ENCODE peak calls at places on chromosomes 1 and 21, in six cellular contexts. One of them, this sample, is unnamed.

GRCh38 chr1:1672181-1672965 is 13.6 kb upstream of the CDK11B start:
- DNase-seq in uterus: no peak
- DNase-seq in lung: no peak
- DNase-seq in body of pancreas: no peak
- DNase-seq in lower lobe of right lung: peak; percentile 24
- DNase-seq in IMR-90: no peak
- DNase-seq in this sample: no peak

GRCh38 chr1:198359024-198359653 is 181.3 kb downstream of the ATP6V1G3 start:
- DNase-seq in uterus: no peak
- DNase-seq in lung: no peak
- DNase-seq in body of pancreas: no peak
- DNase-seq in lower lobe of right lung: no peak
- DNase-seq in IMR-90: peak; percentile 16
- DNase-seq in this sample: no peak

GRCh38 chr1:92951141-92951582 is 10.1 kb downstream of the DIPK1A start:
- DNase-seq in uterus: no peak
- DNase-seq in lung: no peak
- DNase-seq in body of pancreas: no peak
- DNase-seq in lower lobe of right lung: no peak
- DNase-seq in IMR-90: peak; percentile 71
- DNase-seq in this sample: peak; percentile 76

GRCh38 chr1:104706631-104707147 is 957.0 kb downstream of the AMY1C start:
- DNase-seq in uterus: no peak
- DNase-seq in lung: no peak
- DNase-seq in body of pancreas: no peak
- DNase-seq in lower lobe of right lung: no peak
- DNase-seq in IMR-90: no peak
- DNase-seq in this sample: no peak

GRCh38 chr1:83546863-83547262 is 452.1 kb downstream of the TTLL7 start:
- DNase-seq in uterus: no peak
- DNase-seq in lung: no peak
- DNase-seq in body of pancreas: no peak
- DNase-seq in lower lobe of right lung: no peak
- DNase-seq in IMR-90: no peak
- DNase-seq in this sample: no peak

GRCh38 chr1:31739281-31739853 is 24.8 kb downstream of the ADGRB2 start:
- DNase-seq in uterus: no peak
- DNase-seq in lung: no peak
- DNase-seq in body of pancreas: no peak
- DNase-seq in lower lobe of right lung: no peak
- DNase-seq in IMR-90: no peak
- DNase-seq in this sample: no peak

GRCh38 chr1:222048030-222048632 is 306.2 kb upstream of the DUSP10 start:
- DNase-seq in uterus: no peak
- DNase-seq in lung: no peak
- DNase-seq in body of pancreas: no peak
- DNase-seq in lower lobe of right lung: no peak
- DNase-seq in IMR-90: peak; percentile 74
- DNase-seq in this sample: no peak

GRCh38 chr21:42071146-42071737 is at the start of gene UMODL1:
- DNase-seq in uterus: no peak
- DNase-seq in lung: no peak
- DNase-seq in body of pancreas: no peak
- DNase-seq in lower lobe of right lung: no peak
- DNase-seq in IMR-90: no peak
- DNase-seq in this sample: no peak

GRCh38 chr21:41834926-41835663 is 44.0 kb downstream of the PRDM15 start:
- DNase-seq in uterus: no peak
- DNase-seq in lung: no peak
- DNase-seq in body of pancreas: no peak
- DNase-seq in lower lobe of right lung: no peak
- DNase-seq in IMR-90: no peak
- DNase-seq in this sample: no peak

GRCh38 chr1:193368302-193368701 is 181.9 kb upstream of the B3GALT2 start:
- DNase-seq in uterus: no peak
- DNase-seq in lung: no peak
- DNase-seq in body of pancreas: no peak
- DNase-seq in lower lobe of right lung: no peak
- DNase-seq in IMR-90: no peak
- DNase-seq in this sample: no peak
- H3K27ac ChIP-seq in uterus: no peak overlapping the region
- H3K27ac ChIP-seq in lung: no peak overlapping the region
- H3K27ac ChIP-seq in body of pancreas: no peak overlapping the region
- H3K27ac ChIP-seq in lower lobe of right lung: peak overlapping the region; percentile 57
- H3K27ac ChIP-seq in IMR-90: no peak overlapping the region
- H3K27ac ChIP-seq in this sample: no peak overlapping the region

GRCh38 chr1:18903313-18903671 is 937 bp upstream of the ALDH4A1 start:
- DNase-seq in uterus: no peak
- DNase-seq in lung: no peak
- DNase-seq in body of pancreas: no peak
- DNase-seq in lower lobe of right lung: no peak
- DNase-seq in IMR-90: no peak
- DNase-seq in this sample: no peak
- H3K27ac ChIP-seq in uterus: peak overlapping the region; percentile 90
- H3K27ac ChIP-seq in lung: peak overlapping the region; percentile 93
- H3K27ac ChIP-seq in body of pancreas: peak overlapping the region; percentile 89
- H3K27ac ChIP-seq in lower lobe of right lung: peak overlapping the region; percentile 93
- H3K27ac ChIP-seq in IMR-90: no peak overlapping the region
- H3K27ac ChIP-seq in this sample: no peak overlapping the region

GRCh38 chr1:152048641-152048970 is 11.8 kb upstream of the S100A11 start:
- DNase-seq in uterus: no peak
- DNase-seq in lung: no peak
- DNase-seq in body of pancreas: no peak
- DNase-seq in lower lobe of right lung: no peak
- DNase-seq in IMR-90: no peak
- DNase-seq in this sample: no peak

GRCh38 chr1:152049291-152050073 is 12.7 kb upstream of the S100A11 start:
- DNase-seq in uterus: no peak
- DNase-seq in lung: no peak
- DNase-seq in body of pancreas: no peak
- DNase-seq in lower lobe of right lung: no peak
- DNase-seq in IMR-90: peak; percentile 74
- DNase-seq in this sample: no peak

GRCh38 chr1:152047954-152048640 is 11.3 kb upstream of the S100A11 start:
- DNase-seq in uterus: peak; percentile 85
- DNase-seq in lung: peak; percentile 93
- DNase-seq in body of pancreas: peak; percentile 79
- DNase-seq in lower lobe of right lung: peak; percentile 95
- DNase-seq in IMR-90: peak; percentile 99
- DNase-seq in this sample: peak; percentile 98

GRCh38 chr1:152044386-152044785 is 7.6 kb upstream of the S100A11 start:
- DNase-seq in uterus: no peak
- DNase-seq in lung: no peak
- DNase-seq in body of pancreas: no peak
- DNase-seq in lower lobe of right lung: no peak
- DNase-seq in IMR-90: no peak
- DNase-seq in this sample: no peak

DNA sequence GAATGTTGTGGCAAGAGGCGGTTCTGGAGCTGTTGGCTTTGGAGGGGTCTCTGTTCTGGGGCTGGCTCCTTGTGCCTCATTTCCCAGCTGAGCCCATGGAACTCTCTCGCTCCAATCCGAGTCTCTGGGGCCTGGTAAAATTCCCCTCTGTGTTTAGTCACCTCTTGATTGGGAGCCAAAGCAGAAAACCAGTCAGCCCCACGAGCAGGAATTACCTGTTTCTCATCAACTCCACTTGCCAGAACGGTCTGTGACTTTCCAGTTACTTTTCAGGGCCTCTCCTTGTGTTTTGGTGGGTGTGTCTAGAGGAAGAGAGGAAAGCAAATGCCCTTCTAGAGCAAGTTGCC is 10.8 kb upstream of the S100A11 start:
- DNase-seq in uterus: peak; percentile 62
- DNase-seq in lung: no peak
- DNase-seq in body of pancreas: peak; percentile 79
- DNase-seq in lower lobe of right lung: no peak
- DNase-seq in IMR-90: peak; percentile 89
- DNase-seq in this sample: no peak
- H3K27ac ChIP-seq in uterus: peak overlapping the region; percentile 96
- H3K27ac ChIP-seq in lung: peak overlapping the region; percentile 98
- H3K27ac ChIP-seq in body of pancreas: peak overlapping the region; percentile 94
- H3K27ac ChIP-seq in lower lobe of right lung: peak overlapping the region; percentile 95
- H3K27ac ChIP-seq in IMR-90: peak overlapping the region; percentile 78
- H3K27ac ChIP-seq in this sample: peak overlapping the region; percentile 92

GRCh38 chr1:226001852-226002666 is 2.9 kb upstream of the SDE2 start:
- DNase-seq in uterus: no peak
- DNase-seq in lung: peak; percentile 71
- DNase-seq in body of pancreas: peak; percentile 66
- DNase-seq in lower lobe of right lung: peak; percentile 81
- DNase-seq in IMR-90: no peak
- DNase-seq in this sample: peak; percentile 72

GRCh38 chr1:225999227-225999911 is at the start of gene SDE2:
- DNase-seq in uterus: peak; percentile 100
- DNase-seq in lung: peak; percentile 100
- DNase-seq in body of pancreas: peak; percentile 100
- DNase-seq in lower lobe of right lung: peak; percentile 100
- DNase-seq in IMR-90: peak; percentile 98
- DNase-seq in this sample: peak; percentile 94

GRCh38 chr1:225999912-226000337 is 782 bp upstream of the SDE2 start:
- DNase-seq in uterus: no peak
- DNase-seq in lung: no peak
- DNase-seq in body of pancreas: no peak
- DNase-seq in lower lobe of right lung: no peak
- DNase-seq in IMR-90: peak; percentile 10
- DNase-seq in this sample: no peak

GRCh38 chr1:226002667-226003501 is 3.7 kb upstream of the SDE2 start:
- DNase-seq in uterus: no peak
- DNase-seq in lung: peak; percentile 52
- DNase-seq in body of pancreas: peak; percentile 32
- DNase-seq in lower lobe of right lung: peak; percentile 87
- DNase-seq in IMR-90: peak; percentile 6
- DNase-seq in this sample: peak; percentile 83

GRCh38 chr1:226001088-226001487 is 1.9 kb upstream of the SDE2 start:
- DNase-seq in uterus: no peak
- DNase-seq in lung: no peak
- DNase-seq in body of pancreas: no peak
- DNase-seq in lower lobe of right lung: no peak
- DNase-seq in IMR-90: no peak
- DNase-seq in this sample: no peak
- H3K27ac ChIP-seq in uterus: peak overlapping the region; percentile 96
- H3K27ac ChIP-seq in lung: no peak overlapping the region
- H3K27ac ChIP-seq in body of pancreas: peak overlapping the region; percentile 68
- H3K27ac ChIP-seq in lower lobe of right lung: peak overlapping the region; percentile 100
- H3K27ac ChIP-seq in IMR-90: no peak overlapping the region
- H3K27ac ChIP-seq in this sample: no peak overlapping the region

GRCh38 chr1:94805912-94806311 is 14.2 kb upstream of the SLC44A3 start:
- DNase-seq in uterus: peak; percentile 59
- DNase-seq in lung: peak; percentile 62
- DNase-seq in body of pancreas: peak; percentile 63
- DNase-seq in lower lobe of right lung: peak; percentile 61
- DNase-seq in IMR-90: peak; percentile 61
- DNase-seq in this sample: peak; percentile 63
- H3K27ac ChIP-seq in uterus: no peak overlapping the region
- H3K27ac ChIP-seq in lung: no peak overlapping the region
- H3K27ac ChIP-seq in body of pancreas: no peak overlapping the region
- H3K27ac ChIP-seq in lower lobe of right lung: no peak overlapping the region
- H3K27ac ChIP-seq in IMR-90: no peak overlapping the region
- H3K27ac ChIP-seq in this sample: no peak overlapping the region